ENCODE peak calls at places on chromosome 7, in nine cellular contexts. B, W, D, U, T, X, C, S and N are unnamed samples.

GRCh38 chr7:102004229-102004628 is 186.8 kb downstream of the CUX1 start:
- DNase-seq in B (no peak), W (no peak), D (peak; percentile 31), U (no peak), T (no peak), X (no peak), C (no peak), S (peak; percentile 24), N (no peak)

GRCh38 chr7:118054529-118054928 is 129.4 kb upstream of the LSM8 start:
- DNase-seq in B (no peak), W (no peak), D (no peak), U (no peak), T (no peak), X (no peak), C (no peak), S (no peak), N (no peak)

GRCh38 chr7:102232686-102233286 is 53.9 kb upstream of the SH2B2 start:
- DNase-seq in B (no peak), W (no peak), D (no peak), U (no peak), T (no peak), X (no peak), C (no peak), S (no peak), N (no peak)

GRCh38 chr7:50467817-50468610 is 17.9 kb upstream of the FIGNL1 start:
- DNase-seq in B (peak; percentile 43), W (peak; percentile 90), D (peak; percentile 59), U (peak; percentile 77), T (peak; percentile 83), X (peak; percentile 92), C (peak; percentile 86), S (peak; percentile 68), N (peak; percentile 87)

GRCh38 chr7:91837397-91838070 is 43.0 kb downstream of the MTERF1 start:
- DNase-seq in B (no peak), W (no peak), D (no peak), U (no peak), T (no peak), X (no peak), C (no peak), S (no peak), N (no peak)

GRCh38 chr7:26293569-26294308 is 2.1 kb downstream of the SNX10 start:
- DNase-seq in B (no peak), W (no peak), D (no peak), U (no peak), T (no peak), X (no peak), C (no peak), S (no peak), N (no peak)

GRCh38 chr7:137656227-137656849 is 190.4 kb downstream of the DGKI start:
- DNase-seq in B (peak; percentile 18), W (peak; percentile 73), D (peak; percentile 78), U (peak; percentile 78), T (peak; percentile 79), X (peak; percentile 85), C (peak; percentile 66), S (peak; percentile 89), N (peak; percentile 81)

GRCh38 chr7:77453531-77453930 is 37.4 kb upstream of the GSAP start:
- DNase-seq in B (no peak), W (peak; percentile 30), D (peak; percentile 73), U (peak; percentile 52), T (no peak), X (no peak), C (no peak), S (peak; percentile 48), N (no peak)

GRCh38 chr7:1694981-1695511 is 25.0 kb downstream of the ELFN1 start:
- DNase-seq in B (no peak), W (no peak), D (no peak), U (no peak), T (no peak), X (no peak), C (no peak), S (no peak), N (no peak)

GRCh38 chr7:779480-779879 is 52.4 kb upstream of the PRKAR1B start:
- DNase-seq in B (no peak), W (no peak), D (no peak), U (no peak), T (no peak), X (no peak), C (no peak), S (no peak), N (no peak)

GRCh38 chr7:2757904-2758672 is 70.1 kb downstream of the AMZ1 start:
- DNase-seq in B (no peak), W (peak; percentile 86), D (peak; percentile 99), U (peak; percentile 99), T (peak; percentile 44), X (peak; percentile 48), C (no peak), S (peak; percentile 98), N (no peak)

GRCh38 chr7:138958026-138958956 is 22.9 kb downstream of the KIAA1549 start:
- DNase-seq in B (no peak), W (no peak), D (peak; percentile 73), U (peak; percentile 78), T (no peak), X (no peak), C (no peak), S (no peak), N (no peak)

GRCh38 chr7:36348771-36349170 is 40.9 kb upstream of the ANLN start:
- DNase-seq in B (no peak), W (no peak), D (peak; percentile 11), U (no peak), T (no peak), X (no peak), C (no peak), S (no peak), N (no peak)

GRCh38 chr7:138564365-138564764 is 104.3 kb downstream of the TRIM24 start:
- DNase-seq in B (no peak), W (no peak), D (peak; percentile 72), U (peak; percentile 76), T (no peak), X (no peak), C (no peak), S (no peak), N (peak; percentile 52)

GRCh38 chr7:148856891-148857290 is 27.2 kb downstream of the EZH2 start:
- DNase-seq in B (no peak), W (no peak), D (peak; percentile 74), U (no peak), T (no peak), X (no peak), C (no peak), S (peak; percentile 15), N (no peak)

GRCh38 chr7:39252916-39253315 is 275.2 kb downstream of the POU6F2 start:
- DNase-seq in B (no peak), W (peak; percentile 76), D (peak; percentile 16), U (no peak), T (no peak), X (no peak), C (no peak), S (peak; percentile 1), N (no peak)

GRCh38 chr7:147861058-147861716 is 729.4 kb upstream of the C7orf33 start:
- DNase-seq in B (no peak), W (peak; percentile 26), D (no peak), U (no peak), T (no peak), X (no peak), C (no peak), S (no peak), N (no peak)

GRCh38 chr7:98221611-98222532 is 10.6 kb downstream of the BHLHA15 start:
- DNase-seq in B (no peak), W (no peak), D (no peak), U (no peak), T (no peak), X (no peak), C (peak; percentile 3), S (no peak), N (no peak)

GRCh38 chr7:43585521-43585920 is 2.6 kb downstream of the STK17A start:
- DNase-seq in B (no peak), W (peak; percentile 39), D (peak; percentile 94), U (peak; percentile 88), T (no peak), X (no peak), C (no peak), S (peak; percentile 90), N (no peak)

GRCh38 chr7:110119883-110120581 is 970.9 kb upstream of the LRRN3 start:
- DNase-seq in B (no peak), W (no peak), D (peak; percentile 27), U (peak; percentile 57), T (no peak), X (no peak), C (no peak), S (no peak), N (no peak)

GRCh38 chr7:40095695-40096327 is 38.6 kb downstream of the MPLKIP start:
- DNase-seq in B (no peak), W (no peak), D (no peak), U (no peak), T (no peak), X (no peak), C (no peak), S (no peak), N (no peak)

GRCh38 chr7:158827411-158828342 is 1.6 kb downstream of the ESYT2 start:
- DNase-seq in B (no peak), W (no peak), D (peak; percentile 52), U (peak; percentile 68), T (no peak), X (no peak), C (no peak), S (peak; percentile 55), N (no peak)

GRCh38 chr7:35752727-35753126 is 48.1 kb upstream of the SEPTIN7 start:
- DNase-seq in B (no peak), W (no peak), D (peak; percentile 39), U (peak; percentile 23), T (no peak), X (peak; percentile 42), C (no peak), S (no peak), N (no peak)

GRCh38 chr7:31175672-31176071 is 123.6 kb downstream of the ADCYAP1R1 start:
- DNase-seq in B (no peak), W (no peak), D (no peak), U (no peak), T (no peak), X (peak; percentile 10), C (peak; percentile 33), S (no peak), N (no peak)